ENCODE peak calls at places on chromosomes 7 and 10, in six cellular contexts. One of them, this sample, is unnamed.

GRCh38 chr7:104862719-104863118 is 151.3 kb upstream of the KMT2E start:
- DNase-seq in HCT116: peak
- DNase-seq in neural progenitor cell: peak
- DNase-seq in transverse colon: no peak
- DNase-seq in thyroid gland: no peak
- DNase-seq in upper lobe of left lung: no peak
- DNase-seq in this sample: no peak

GRCh38 chr10:51389415-51390342 is 309.7 kb downstream of the CSTF2T start:
- DNase-seq in neural progenitor cell: peak
- DNase-seq in transverse colon: peak
- DNase-seq in HCT116: peak
- DNase-seq in upper lobe of left lung: peak
- DNase-seq in thyroid gland: no peak
- DNase-seq in this sample: peak

GRCh38 chr7:144508702-144509101 is 105.2 kb upstream of the NOBOX start:
- DNase-seq in upper lobe of left lung: no peak
- DNase-seq in neural progenitor cell: no peak
- DNase-seq in HCT116: no peak
- DNase-seq in thyroid gland: no peak
- DNase-seq in transverse colon: no peak
- DNase-seq in this sample: no peak

GRCh38 chr10:72736176-72736795 is 44.3 kb downstream of the MCU start:
- DNase-seq in HCT116: no peak
- DNase-seq in neural progenitor cell: no peak
- DNase-seq in thyroid gland: no peak
- DNase-seq in upper lobe of left lung: no peak
- DNase-seq in transverse colon: no peak
- DNase-seq in this sample: no peak

GRCh38 chr10:12902135-12902572 is 99.4 kb downstream of the CCDC3 start:
- DNase-seq in neural progenitor cell: peak
- DNase-seq in transverse colon: peak
- DNase-seq in HCT116: peak
- DNase-seq in upper lobe of left lung: peak
- DNase-seq in thyroid gland: peak
- DNase-seq in this sample: peak

GRCh38 chr10:114306116-114306973 is 67.3 kb downstream of the VWA2 start:
- DNase-seq in transverse colon: no peak
- DNase-seq in HCT116: no peak
- DNase-seq in upper lobe of left lung: no peak
- DNase-seq in neural progenitor cell: no peak
- DNase-seq in thyroid gland: peak
- DNase-seq in this sample: no peak

GRCh38 chr7:117597755-117598154 is 117.9 kb downstream of the CFTR start:
- DNase-seq in transverse colon: no peak
- DNase-seq in upper lobe of left lung: no peak
- DNase-seq in thyroid gland: no peak
- DNase-seq in HCT116: no peak
- DNase-seq in neural progenitor cell: peak
- DNase-seq in this sample: no peak

GRCh38 chr10:127694580-127695193 is 42.3 kb upstream of the FOXI2 start:
- DNase-seq in HCT116: peak
- DNase-seq in upper lobe of left lung: peak
- DNase-seq in neural progenitor cell: peak
- DNase-seq in thyroid gland: no peak
- DNase-seq in transverse colon: peak
- DNase-seq in this sample: no peak

GRCh38 chr7:81499262-81500116 is 270.4 kb downstream of the HGF start:
- DNase-seq in HCT116: peak
- DNase-seq in thyroid gland: no peak
- DNase-seq in transverse colon: no peak
- DNase-seq in upper lobe of left lung: no peak
- DNase-seq in neural progenitor cell: peak
- DNase-seq in this sample: no peak

GRCh38 chr10:9331583-9332008 is 1277.1 kb downstream of the GATA3 start:
- DNase-seq in HCT116: peak
- DNase-seq in thyroid gland: no peak
- DNase-seq in upper lobe of left lung: no peak
- DNase-seq in transverse colon: no peak
- DNase-seq in neural progenitor cell: peak
- DNase-seq in this sample: no peak

GRCh38 chr7:132292803-132293202 is 283.5 kb downstream of the PLXNA4 start:
- DNase-seq in upper lobe of left lung: no peak
- DNase-seq in thyroid gland: no peak
- DNase-seq in HCT116: no peak
- DNase-seq in transverse colon: no peak
- DNase-seq in neural progenitor cell: no peak
- DNase-seq in this sample: no peak

GRCh38 chr7:120996333-120996982 is 7.9 kb downstream of the CPED1 start:
- DNase-seq in upper lobe of left lung: peak
- DNase-seq in HCT116: no peak
- DNase-seq in transverse colon: peak
- DNase-seq in thyroid gland: peak
- DNase-seq in neural progenitor cell: no peak
- DNase-seq in this sample: no peak

GRCh38 chr7:18829518-18830252 is 287.8 kb downstream of the TWIST1 start:
- DNase-seq in transverse colon: no peak
- DNase-seq in neural progenitor cell: no peak
- DNase-seq in HCT116: no peak
- DNase-seq in thyroid gland: no peak
- DNase-seq in upper lobe of left lung: no peak
- DNase-seq in this sample: no peak

GRCh38 chr7:1669486-1669951 is 558 bp upstream of the ELFN1 start:
- DNase-seq in thyroid gland: no peak
- DNase-seq in neural progenitor cell: no peak
- DNase-seq in transverse colon: no peak
- DNase-seq in upper lobe of left lung: no peak
- DNase-seq in HCT116: no peak
- DNase-seq in this sample: no peak

GRCh38 chr10:32232378-32232777 is 114.6 kb downstream of the EPC1 start:
- DNase-seq in HCT116: no peak
- DNase-seq in transverse colon: no peak
- DNase-seq in upper lobe of left lung: no peak
- DNase-seq in neural progenitor cell: no peak
- DNase-seq in thyroid gland: no peak
- DNase-seq in this sample: no peak

GRCh38 chr7:142880886-142881505 is 4.5 kb downstream of the TRPV6 start:
- DNase-seq in HCT116: peak
- DNase-seq in upper lobe of left lung: peak
- DNase-seq in thyroid gland: peak
- DNase-seq in transverse colon: no peak
- DNase-seq in neural progenitor cell: peak
- DNase-seq in this sample: no peak

GRCh38 chr10:115846528-115846927 is 426.5 kb downstream of the GFRA1 start:
- DNase-seq in upper lobe of left lung: no peak
- DNase-seq in neural progenitor cell: no peak
- DNase-seq in HCT116: no peak
- DNase-seq in thyroid gland: no peak
- DNase-seq in transverse colon: no peak
- DNase-seq in this sample: no peak
- H3K27ac ChIP-seq in upper lobe of left lung: no peak
- H3K27ac ChIP-seq in neural progenitor cell: no peak
- H3K27ac ChIP-seq in HCT116: no peak
- H3K27ac ChIP-seq in thyroid gland: no peak
- H3K27ac ChIP-seq in transverse colon: no peak
- H3K27ac ChIP-seq in this sample: no peak

GRCh38 chr10:1608408-1609037 is 128.8 kb downstream of the ADARB2 start:
- DNase-seq in upper lobe of left lung: no peak
- DNase-seq in neural progenitor cell: peak
- DNase-seq in HCT116: no peak
- DNase-seq in transverse colon: no peak
- DNase-seq in thyroid gland: no peak
- DNase-seq in this sample: no peak
- H3K4me3 ChIP-seq in upper lobe of left lung: no peak
- H3K4me3 ChIP-seq in neural progenitor cell: peak
- H3K4me3 ChIP-seq in HCT116: no peak
- H3K4me3 ChIP-seq in transverse colon: no peak
- H3K4me3 ChIP-seq in thyroid gland: no peak
- H3K4me3 ChIP-seq in this sample: peak

GRCh38 chr10:102120987-102121738 is 995 bp upstream of the LDB1 start:
- DNase-seq in transverse colon: peak
- DNase-seq in HCT116: no peak
- DNase-seq in upper lobe of left lung: peak
- DNase-seq in neural progenitor cell: peak
- DNase-seq in thyroid gland: peak
- DNase-seq in this sample: peak

GRCh38 chr10:102121739-102122372 is 1.7 kb upstream of the LDB1 start:
- DNase-seq in upper lobe of left lung: no peak
- DNase-seq in HCT116: no peak
- DNase-seq in transverse colon: peak
- DNase-seq in neural progenitor cell: peak
- DNase-seq in thyroid gland: peak
- DNase-seq in this sample: no peak

GRCh38 chr10:102119417-102120141 is 589 bp downstream of the LDB1 start:
- DNase-seq in HCT116: peak
- DNase-seq in thyroid gland: peak
- DNase-seq in neural progenitor cell: peak
- DNase-seq in transverse colon: peak
- DNase-seq in upper lobe of left lung: peak
- DNase-seq in this sample: no peak

GRCh38 chr10:102118867-102119266 is 1.3 kb downstream of the LDB1 start:
- DNase-seq in neural progenitor cell: peak
- DNase-seq in thyroid gland: peak
- DNase-seq in HCT116: no peak
- DNase-seq in transverse colon: peak
- DNase-seq in upper lobe of left lung: peak
- DNase-seq in this sample: no peak

GRCh38 chr10:102120142-102120986 is at the start of gene LDB1:
- DNase-seq in thyroid gland: peak
- DNase-seq in upper lobe of left lung: peak
- DNase-seq in HCT116: peak
- DNase-seq in neural progenitor cell: peak
- DNase-seq in transverse colon: peak
- DNase-seq in this sample: peak
- TF ChIP-seq CTCF in thyroid gland: no peak
- TF ChIP-seq CTCF in upper lobe of left lung: no peak
- TF ChIP-seq CTCF in HCT116: peak
- TF ChIP-seq CTCF in neural progenitor cell: no peak
- TF ChIP-seq CTCF in transverse colon: no peak
- TF ChIP-seq CTCF in this sample: no peak

GRCh38 chr7:100476108-100476780 is 2.8 kb downstream of the TSC22D4 start:
- DNase-seq in transverse colon: no peak
- DNase-seq in thyroid gland: no peak
- DNase-seq in neural progenitor cell: no peak
- DNase-seq in upper lobe of left lung: no peak
- DNase-seq in HCT116: no peak
- DNase-seq in this sample: no peak
- H3K27ac ChIP-seq in transverse colon: peak
- H3K27ac ChIP-seq in thyroid gland: peak
- H3K27ac ChIP-seq in neural progenitor cell: no peak
- H3K27ac ChIP-seq in upper lobe of left lung: peak
- H3K27ac ChIP-seq in HCT116: no peak
- H3K27ac ChIP-seq in this sample: peak

DNA sequence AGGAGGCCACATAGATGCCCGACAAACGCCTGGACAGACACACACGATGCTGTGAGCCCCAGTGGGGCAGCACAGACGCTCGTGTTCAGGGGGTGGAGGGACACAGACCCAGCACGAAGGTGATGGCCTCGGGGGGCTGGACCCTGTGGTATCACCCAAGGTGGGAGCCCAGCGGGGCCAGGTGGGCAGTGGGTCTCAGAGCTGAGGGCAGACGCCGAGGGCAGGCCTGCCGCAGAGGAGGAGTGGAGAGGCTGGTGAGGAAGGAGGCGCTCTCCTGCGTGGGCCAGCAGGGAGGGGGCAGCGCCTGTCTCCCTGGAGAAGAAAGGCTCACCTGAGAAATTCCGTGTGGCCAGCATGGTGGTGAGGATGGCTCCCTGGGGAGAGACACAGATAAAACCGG is 39.6 kb downstream of the YKT6 start:
- DNase-seq in HCT116: no peak
- DNase-seq in transverse colon: no peak
- DNase-seq in upper lobe of left lung: no peak
- DNase-seq in thyroid gland: no peak
- DNase-seq in neural progenitor cell: no peak
- DNase-seq in this sample: no peak
- H3K4me3 ChIP-seq in HCT116: no peak
- H3K4me3 ChIP-seq in transverse colon: no peak
- H3K4me3 ChIP-seq in upper lobe of left lung: no peak
- H3K4me3 ChIP-seq in thyroid gland: no peak
- H3K4me3 ChIP-seq in neural progenitor cell: no peak
- H3K4me3 ChIP-seq in this sample: no peak

GRCh38 chr7:101216860-101217387 is 457 bp downstream of the PLOD3 start:
- DNase-seq in HCT116: no peak
- DNase-seq in transverse colon: no peak
- DNase-seq in neural progenitor cell: peak
- DNase-seq in upper lobe of left lung: no peak
- DNase-seq in thyroid gland: no peak
- DNase-seq in this sample: no peak
- TF ChIP-seq CTCF in HCT116: peak
- TF ChIP-seq CTCF in transverse colon: no peak
- TF ChIP-seq CTCF in neural progenitor cell: no peak
- TF ChIP-seq CTCF in upper lobe of left lung: no peak
- TF ChIP-seq CTCF in thyroid gland: no peak
- TF ChIP-seq CTCF in this sample: no peak